ENCODE peak calls at places on chromosomes 2 and 18, in six cellular contexts. J, W, Y, H, B and V are unnamed samples.

GRCh38 chr2:46305767-46306166 is 8.6 kb downstream of the EPAS1 start:
- DNase-seq in J (no peak), W (no peak), Y (no peak), H (no peak), B (no peak), V (no peak)

GRCh38 chr2:128777091-128778045 is 458.7 kb upstream of the HS6ST1 start:
- DNase-seq in J (no peak), W (peak), Y (no peak), H (no peak), B (no peak), V (no peak)

GRCh38 chr2:7272180-7272579 is 355.0 kb downstream of the RNF144A start:
- DNase-seq in J (peak), W (no peak), Y (peak), H (no peak), B (no peak), V (peak)

GRCh38 chr2:231418820-231419640 is 23.5 kb downstream of the B3GNT7 start:
- DNase-seq in J (no peak), W (no peak), Y (no peak), H (no peak), B (no peak), V (no peak)

GRCh38 chr2:188322569-188323531 is 31.2 kb downstream of the GULP1 start:
- DNase-seq in J (no peak), W (no peak), Y (peak), H (peak), B (no peak), V (peak)

GRCh38 chr2:171956135-171956830 is 34.0 kb downstream of the HAT1 start:
- DNase-seq in J (no peak), W (no peak), Y (no peak), H (no peak), B (no peak), V (no peak)

GRCh38 chr18:62435435-62436031 is 87.3 kb upstream of the ZCCHC2 start:
- DNase-seq in J (no peak), W (no peak), Y (no peak), H (no peak), B (no peak), V (no peak)

GRCh38 chr18:26322892-26323653 is 96.8 kb downstream of the TAF4B start:
- DNase-seq in J (peak), W (no peak), Y (peak), H (peak), B (peak), V (peak)

GRCh38 chr2:239442192-239442591 is 41.4 kb upstream of the HDAC4 start:
- DNase-seq in J (no peak), W (no peak), Y (no peak), H (no peak), B (no peak), V (no peak)

GRCh38 chr2:143525536-143525935 is 396.3 kb downstream of the ARHGAP15 start:
- DNase-seq in J (no peak), W (no peak), Y (no peak), H (no peak), B (no peak), V (no peak)

GRCh38 chr2:225100269-225100668 is 58.0 kb upstream of the DOCK10 start:
- DNase-seq in J (no peak), W (no peak), Y (no peak), H (peak), B (no peak), V (no peak)

GRCh38 chr2:232634319-232635150 is 1.1 kb downstream of the EFHD1 start:
- DNase-seq in J (no peak), W (no peak), Y (no peak), H (no peak), B (no peak), V (no peak)

GRCh38 chr2:17610521-17610920 is 70.0 kb downstream of the VSNL1 start:
- DNase-seq in J (no peak), W (no peak), Y (peak), H (no peak), B (no peak), V (no peak)

GRCh38 chr2:71070294-71071025 is 2.0 kb downstream of the NAGK start:
- DNase-seq in J (no peak), W (no peak), Y (peak), H (peak), B (no peak), V (no peak)

GRCh38 chr2:54457326-54458023 is 1.3 kb downstream of the SPTBN1 start:
- DNase-seq in J (no peak), W (peak), Y (peak), H (no peak), B (no peak), V (no peak)

GRCh38 chr2:96408631-96409542 is 73.3 kb downstream of the NCAPH start:
- DNase-seq in J (no peak), W (peak), Y (peak), H (peak), B (no peak), V (peak)

GRCh38 chr2:233399306-233400225 is 45.3 kb downstream of the DGKD start:
- DNase-seq in J (no peak), W (no peak), Y (no peak), H (no peak), B (no peak), V (no peak)

GRCh38 chr2:62443471-62443870 is 62.5 kb downstream of the TMEM17 start:
- DNase-seq in J (no peak), W (no peak), Y (no peak), H (no peak), B (no peak), V (no peak)

GRCh38 chr2:115290478-115290877 is 848.0 kb downstream of the DPP10 start:
- DNase-seq in J (no peak), W (no peak), Y (no peak), H (no peak), B (no peak), V (no peak)

GRCh38 chr18:11857177-11857887 is 6.1 kb downstream of the CHMP1B start:
- DNase-seq in J (peak), W (no peak), Y (peak), H (peak), B (peak), V (peak)

GRCh38 chr2:14417586-14417985 is 214.9 kb upstream of the LRATD1 start:
- DNase-seq in J (no peak), W (no peak), Y (peak), H (peak), B (no peak), V (no peak)

GRCh38 chr2:132703396-132703795 is 33.4 kb upstream of the LYPD1 start:
- DNase-seq in J (no peak), W (no peak), Y (no peak), H (peak), B (no peak), V (no peak)

GRCh38 chr2:132489150-132489549 is 72.5 kb downstream of the GPR39 start:
- DNase-seq in J (no peak), W (no peak), Y (no peak), H (peak), B (no peak), V (no peak)

GRCh38 chr2:234422242-234422641 is 74.6 kb downstream of the ARL4C start:
- DNase-seq in J (peak), W (no peak), Y (peak), H (peak), B (peak), V (peak)

GRCh38 chr18:40949138-40949949 is 1005.7 kb upstream of the PIK3C3 start:
- DNase-seq in J (no peak), W (no peak), Y (no peak), H (no peak), B (no peak), V (no peak)

GRCh38 chr18:22547807-22548561 is 130.3 kb upstream of the CTAGE1 start:
- DNase-seq in J (peak), W (no peak), Y (peak), H (no peak), B (no peak), V (no peak)

GRCh38 chr2:170813611-170814550 is 2.8 kb upstream of the GAD1 start:
- DNase-seq in J (peak), W (no peak), Y (peak), H (peak), B (peak), V (peak)

GRCh38 chr2:48232351-48232750 is 297.6 kb upstream of the STON1 start:
- DNase-seq in J (no peak), W (no peak), Y (no peak), H (no peak), B (no peak), V (no peak)

GRCh38 chr2:60819155-60819862 is 62.1 kb upstream of the REL start:
- DNase-seq in J (no peak), W (no peak), Y (no peak), H (no peak), B (no peak), V (no peak)

GRCh38 chr18:39840406-39840805 is 2114.6 kb upstream of the PIK3C3 start:
- DNase-seq in J (no peak), W (no peak), Y (peak), H (peak), B (peak), V (peak)

GRCh38 chr2:54204476-54204875 is 51.6 kb downstream of the TSPYL6 start:
- DNase-seq in J (no peak), W (no peak), Y (no peak), H (peak), B (no peak), V (no peak)

GRCh38 chr2:223744580-223744979 is 92.8 kb downstream of the AP1S3 start:
- DNase-seq in J (no peak), W (no peak), Y (no peak), H (peak), B (no peak), V (no peak)

GRCh38 chr2:37892436-37893114 is 32.5 kb upstream of the RMDN2 start:
- DNase-seq in J (no peak), W (no peak), Y (no peak), H (no peak), B (no peak), V (no peak)

GRCh38 chr2:8380573-8380972 is 301.3 kb upstream of the ID2 start:
- DNase-seq in J (no peak), W (no peak), Y (no peak), H (no peak), B (no peak), V (no peak)

GRCh38 chr2:11250400-11251277 is 93.8 kb downstream of the ROCK2 start:
- DNase-seq in J (no peak), W (no peak), Y (peak), H (no peak), B (no peak), V (no peak)

GRCh38 chr2:86396304-86396785 is 44.8 kb upstream of the KDM3A start:
- DNase-seq in J (no peak), W (no peak), Y (peak), H (peak), B (no peak), V (no peak)

GRCh38 chr2:73908689-73909652 is 16.2 kb downstream of the ACTG2 start:
- DNase-seq in J (no peak), W (no peak), Y (no peak), H (no peak), B (no peak), V (no peak)

GRCh38 chr18:24427484-24427883 is 1.0 kb downstream of the IMPACT start:
- DNase-seq in J (no peak), W (no peak), Y (peak), H (peak), B (peak), V (no peak)
- H3K4me3 ChIP-seq in J (peak), W (peak), Y (peak), H (peak), B (peak), V (peak)

GRCh38 chr2:133854603-133855200 is 286.4 kb upstream of the NCKAP5 start:
- DNase-seq in J (no peak), W (no peak), Y (no peak), H (no peak), B (no peak), V (no peak)
- H3K4me3 ChIP-seq in J (no peak), W (no peak), Y (no peak), H (no peak), B (no peak), V (no peak)

GRCh38 chr18:10524507-10525425 is 1.1 kb upstream of the NAPG start:
- DNase-seq in J (no peak), W (no peak), Y (peak), H (peak), B (no peak), V (peak)
- H3K4me3 ChIP-seq in J (no peak), W (peak), Y (peak), H (no peak), B (no peak), V (no peak)

GRCh38 chr2:69084492-69084891 is 71.5 kb downstream of the ANTXR1 start:
- DNase-seq in J (no peak), W (no peak), Y (no peak), H (no peak), B (no peak), V (no peak)
- H3K4me3 ChIP-seq in J (no peak), W (no peak), Y (no peak), H (no peak), B (no peak), V (no peak)

DNA sequence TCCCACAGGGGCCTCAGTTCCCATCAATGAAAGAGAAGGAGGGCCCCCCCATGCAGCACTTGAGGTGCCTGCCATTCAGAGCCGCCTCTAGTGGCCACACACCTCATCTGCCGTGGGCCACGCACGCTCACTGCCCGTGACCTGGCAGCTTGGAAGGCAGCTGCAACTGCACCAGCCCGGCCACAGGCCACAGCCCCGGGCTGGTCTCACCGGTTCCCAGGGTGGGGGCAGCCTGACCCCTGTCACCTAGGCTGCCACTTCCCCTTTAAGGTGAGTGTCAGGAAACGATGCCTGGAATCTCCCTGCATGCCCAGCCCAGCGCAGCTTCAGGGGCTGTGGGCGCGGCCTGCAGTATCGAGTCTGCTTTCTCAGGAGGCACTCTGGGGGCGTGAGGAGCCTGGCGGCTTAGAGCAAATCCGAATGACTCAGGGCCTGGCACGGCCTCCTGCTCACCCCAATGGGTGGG is 2.6 kb downstream of the MAB21L4 start:
- DNase-seq in J (no peak), W (no peak), Y (peak), H (no peak), B (no peak), V (no peak)
- H3K4me3 ChIP-seq in J (no peak), W (peak), Y (no peak), H (no peak), B (no peak), V (no peak)